ENCODE peak calls at places on chromosome 19, in five cellular contexts. L is tibial nerve, P is fibroblast of villous mesenchyme, V is lower lobe of right lung, E is mucosa of descending colon. I is an unnamed sample.

GRCh38 chr19:11673608-11674041 is 65.1 kb downstream of the ZNF823 start:
- DNase-seq in L (no peak), P (peak), V (peak), E (peak), I (peak)

GRCh38 chr19:18761531-18762110 is 29.5 kb downstream of the COMP start:
- DNase-seq in L (no peak), P (no peak), V (no peak), E (no peak), I (no peak)

GRCh38 chr19:19627716-19628498 is at the start of gene LPAR2:
- DNase-seq in L (no peak), P (peak), V (peak), E (peak), I (no peak)

GRCh38 chr19:2582984-2583956 is 107.3 kb downstream of the GADD45B start:
- DNase-seq in L (no peak), P (no peak), V (no peak), E (no peak), I (peak)

GRCh38 chr19:33806434-33806881 is 9.8 kb downstream of the KCTD15 start:
- DNase-seq in L (no peak), P (no peak), V (no peak), E (peak), I (no peak)

GRCh38 chr19:11495481-11495880 is 10.2 kb downstream of the ZNF653 start:
- DNase-seq in L (no peak), P (no peak), V (no peak), E (no peak), I (no peak)

GRCh38 chr19:29154163-29154562 is 58.8 kb downstream of the UQCRFS1 start:
- DNase-seq in L (no peak), P (no peak), V (no peak), E (no peak), I (no peak)

GRCh38 chr19:15191514-15191913 is 9.3 kb downstream of the NOTCH3 start:
- DNase-seq in L (no peak), P (no peak), V (no peak), E (no peak), I (no peak)

GRCh38 chr19:52190679-52191293 is 934 bp downstream of the PPP2R1A start:
- DNase-seq in L (no peak), P (peak), V (peak), E (peak), I (peak)

GRCh38 chr19:38115264-38115802 is 108.7 kb downstream of the DPF1 start:
- DNase-seq in L (no peak), P (no peak), V (no peak), E (no peak), I (no peak)

GRCh38 chr19:55538132-55538531 is 1.2 kb upstream of the SBK2 start:
- DNase-seq in L (no peak), P (no peak), V (no peak), E (no peak), I (no peak)

GRCh38 chr19:55537741-55538111 is 793 bp upstream of the SBK2 start:
- DNase-seq in L (no peak), P (no peak), V (no peak), E (no peak), I (no peak)

GRCh38 chr19:55536366-55536765 is 567 bp downstream of the SBK2 start:
- DNase-seq in L (no peak), P (no peak), V (no peak), E (no peak), I (no peak)

GRCh38 chr19:55535579-55536350 is 1.2 kb downstream of the SBK2 start:
- DNase-seq in L (no peak), P (no peak), V (no peak), E (no peak), I (no peak)

GRCh38 chr19:55536951-55537740 is at the start of gene SBK2:
- DNase-seq in L (no peak), P (no peak), V (no peak), E (no peak), I (no peak)
- TF ChIP-seq CTCF in L (no peak), P (no peak), V (no peak), E (no peak), I (no peak)

GRCh38 chr19:55157064-55157908 is at the start of gene TNNI3:
- DNase-seq in L (no peak), P (no peak), V (no peak), E (no peak), I (no peak)

GRCh38 chr19:55156202-55157063 is 1.1 kb downstream of the TNNI3 start:
- DNase-seq in L (no peak), P (no peak), V (no peak), E (peak), I (peak)

GRCh38 chr19:55152017-55152416 is 3.0 kb upstream of the TNNT1 start:
- DNase-seq in L (no peak), P (no peak), V (no peak), E (no peak), I (no peak)

GRCh38 chr19:55149078-55150003 is at the start of gene TNNT1:
- DNase-seq in L (no peak), P (no peak), V (no peak), E (no peak), I (no peak)

GRCh38 chr19:55153652-55154264 is 3.8 kb downstream of the TNNI3 start:
- DNase-seq in L (no peak), P (no peak), V (no peak), E (no peak), I (no peak)
- H3K4me3 ChIP-seq in L (no peak), P (no peak), V (no peak), E (no peak), I (no peak)

GRCh38 chr19:12766051-12766521 is 9.3 kb downstream of the HOOK2 start:
- DNase-seq in L (peak), P (peak), V (peak), E (peak), I (peak)
- TF ChIP-seq CTCF in L (peak), P (peak), V (peak), E (peak), I (peak)

DNA sequence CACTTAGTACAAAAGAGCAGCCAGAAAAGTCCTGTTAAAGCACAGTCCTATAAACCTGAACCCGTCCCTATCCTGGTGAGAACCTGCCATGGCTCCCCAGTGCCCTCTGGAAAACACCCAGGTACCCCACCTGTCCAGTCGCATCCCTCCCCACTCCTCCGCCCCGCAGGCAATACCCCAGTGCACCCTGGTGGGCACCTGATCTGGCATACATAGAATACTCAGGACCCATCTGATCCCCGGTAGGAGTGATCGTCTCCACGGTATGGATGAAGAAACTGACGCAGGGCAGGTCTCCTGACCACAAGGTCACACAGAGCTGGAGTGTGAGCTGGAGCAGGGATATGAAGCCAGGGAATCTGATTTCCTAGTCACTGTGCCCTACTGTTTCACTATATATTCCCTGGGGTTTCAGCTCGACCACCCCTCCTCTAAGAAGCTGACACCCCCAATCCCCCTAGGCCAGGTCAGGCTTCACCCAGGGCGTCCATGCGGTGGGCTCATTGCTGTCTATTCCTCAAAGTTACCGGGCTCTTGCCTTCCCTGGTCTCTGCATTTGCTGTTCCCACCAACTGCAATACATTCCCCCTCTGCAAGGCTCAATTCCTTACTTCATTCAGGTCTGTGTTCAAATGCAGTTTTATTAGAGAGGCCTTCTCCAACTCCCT is 12.6 kb downstream of the FBXO46 start:
- DNase-seq in L (no peak), P (peak), V (no peak), E (no peak), I (peak)
- H3K4me3 ChIP-seq in L (peak), P (peak), V (peak), E (no peak), I (peak)

GRCh38 chr19:41997851-41998229 is 3.8 kb upstream of the ATP1A3 start:
- DNase-seq in L (no peak), P (no peak), V (no peak), E (no peak), I (no peak)

GRCh38 chr19:41999878-42000208 is 5.8 kb upstream of the ATP1A3 start:
- DNase-seq in L (no peak), P (no peak), V (no peak), E (no peak), I (no peak)

GRCh38 chr19:41997121-41997850 is 3.3 kb upstream of the ATP1A3 start:
- DNase-seq in L (no peak), P (peak), V (no peak), E (peak), I (peak)

GRCh38 chr19:41999071-41999877 is 5.2 kb upstream of the ATP1A3 start:
- DNase-seq in L (no peak), P (no peak), V (no peak), E (no peak), I (no peak)

DNA sequence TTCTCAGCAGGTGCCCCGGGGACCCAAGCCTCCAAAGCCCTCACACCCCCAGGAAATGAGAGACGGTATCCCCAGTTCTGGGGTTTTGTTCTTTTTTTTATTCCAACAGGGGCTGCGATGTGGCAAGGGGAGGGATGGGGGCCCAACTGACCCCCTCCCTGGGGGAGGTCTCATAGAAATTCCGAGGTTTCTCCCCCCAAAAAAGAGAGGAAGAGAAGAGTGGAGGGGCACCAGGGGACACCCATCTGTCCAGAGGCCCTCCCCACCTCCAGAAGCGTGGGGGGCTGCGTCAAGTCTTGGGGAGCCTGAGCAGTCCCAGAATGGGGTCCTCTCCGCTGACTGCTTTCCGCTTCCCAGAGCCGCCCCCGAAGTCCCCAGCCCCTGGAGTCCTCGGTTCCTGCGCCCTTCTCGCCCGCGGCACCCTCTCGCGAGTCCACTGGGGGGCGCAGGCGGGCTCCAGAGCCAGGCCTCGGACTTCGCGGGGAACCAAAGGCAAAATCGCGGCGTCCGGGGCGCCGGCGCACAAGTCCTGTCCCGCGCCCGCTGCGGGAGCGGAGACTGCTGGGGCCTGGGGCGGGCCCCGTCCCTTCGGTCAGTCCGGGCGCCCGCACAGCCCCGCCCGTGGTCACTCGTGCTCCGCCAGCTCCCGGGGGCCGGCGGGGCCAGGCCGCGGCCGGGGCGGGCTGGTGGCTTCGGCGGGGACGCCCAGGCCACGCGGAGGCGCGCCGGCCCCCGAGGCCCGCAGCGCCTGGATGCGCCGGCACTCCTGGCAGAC is 4.4 kb upstream of the ATP1A3 start:
- DNase-seq in L (no peak), P (peak), V (no peak), E (peak), I (peak)
- TF ChIP-seq CTCF in L (no peak), P (peak), V (peak), E (peak), I (peak)

DNA sequence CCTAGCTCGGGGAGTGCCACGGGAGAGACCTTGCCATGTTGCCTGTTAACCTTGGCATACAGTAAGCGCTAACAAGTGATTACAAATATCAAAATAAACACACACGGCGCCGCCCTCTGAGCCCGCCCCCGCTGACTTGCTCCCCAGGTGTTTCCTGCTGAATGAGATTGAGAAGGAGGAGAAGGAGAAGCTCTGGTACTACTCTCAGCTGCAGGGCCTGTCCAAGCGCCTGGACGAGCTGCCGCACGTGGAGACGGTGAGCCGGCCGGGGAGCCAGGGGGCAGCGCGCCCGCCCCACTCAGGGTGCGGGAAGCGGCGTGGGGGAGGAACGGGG is 5.0 kb downstream of the APC2 start:
- DNase-seq in L (no peak), P (no peak), V (no peak), E (no peak), I (no peak)
- H3K4me3 ChIP-seq in L (no peak), P (no peak), V (no peak), E (no peak), I (no peak)

I was measured in fibroblast of mammary gland.